ENCODE peak calls at places on chromosomes 3 and 15, in four cellular contexts. N is Calu3, Y is WTC11, O is uterus. X is an unnamed sample.

GRCh38 chr3:161305095-161305991 is 66.0 kb downstream of the SPTSSB start:
- DNase-seq in O (no peak), N (peak; percentile 31), Y (no peak), X (no peak)

GRCh38 chr15:48965972-48966371 is 2.3 kb upstream of the SHC4 start:
- DNase-seq in N (peak; percentile 58), Y (no peak), O (no peak), X (no peak)

GRCh38 chr15:26260517-26261133 is 397.5 kb upstream of the ATP10A start:
- DNase-seq in N (peak; percentile 1), Y (peak; percentile 71), O (no peak), X (peak; percentile 36)

GRCh38 chr3:131502530-131503327 is at the start of gene MRPL3:
- DNase-seq in Y (peak; percentile 84), N (peak; percentile 93), O (peak; percentile 74), X (peak; percentile 36)

GRCh38 chr15:39925112-39925830 is 5.2 kb upstream of the GPR176 start:
- DNase-seq in O (no peak), Y (no peak), N (no peak), X (no peak)

GRCh38 chr3:121998030-121998580 is 23.9 kb downstream of the ILDR1 start:
- DNase-seq in N (no peak), Y (no peak), O (no peak), X (no peak)

GRCh38 chr15:70158309-70158995 is 60.7 kb upstream of the TLE3 start:
- DNase-seq in O (no peak), N (no peak), Y (no peak), X (peak; percentile 55)

GRCh38 chr3:63344676-63345075 is 66.6 kb downstream of the SYNPR start:
- DNase-seq in O (no peak), Y (peak; percentile 29), N (peak; percentile 47), X (no peak)

GRCh38 chr3:170410428-170411029 is 8.1 kb upstream of the CLDN11 start:
- DNase-seq in Y (no peak), O (no peak), N (peak; percentile 41), X (no peak)

GRCh38 chr3:34878488-34878887 is 760.8 kb upstream of the ARPP21 start:
- DNase-seq in Y (no peak), N (no peak), O (no peak), X (no peak)

GRCh38 chr3:52429779-52430415 is 15.0 kb downstream of the SEMA3G start:
- DNase-seq in Y (no peak), O (peak; percentile 20), N (no peak), X (no peak)

GRCh38 chr3:119170821-119171220 is 2.6 kb upstream of the UPK1B start:
- DNase-seq in Y (no peak), O (no peak), N (no peak), X (no peak)

GRCh38 chr15:74752486-74753395 is 4.1 kb downstream of the CYP1A2 start:
- DNase-seq in Y (no peak), N (no peak), O (no peak), X (no peak)

GRCh38 chr3:151168269-151169094 is 34.5 kb downstream of the GPR171 start:
- DNase-seq in N (peak; percentile 92), Y (peak; percentile 81), O (peak; percentile 56), X (no peak)

GRCh38 chr3:173066044-173066679 is 74.9 kb downstream of the SPATA16 start:
- DNase-seq in Y (no peak), O (no peak), N (no peak), X (no peak)

GRCh38 chr3:127686512-127686894 is 13.8 kb downstream of the ABTB1 start:
- DNase-seq in Y (no peak), O (no peak), N (no peak), X (no peak)

GRCh38 chr15:91866971-91867372 is 13.5 kb downstream of the SLCO3A1 start:
- DNase-seq in N (peak; percentile 41), Y (no peak), O (peak; percentile 36), X (no peak)

GRCh38 chr3:27557411-27557810 is 73.2 kb upstream of the SLC4A7 start:
- DNase-seq in O (no peak), N (no peak), Y (no peak), X (no peak)

GRCh38 chr3:129063841-129064482 is 3.4 kb downstream of the GP9 start:
- DNase-seq in Y (no peak), N (no peak), O (no peak), X (no peak)

GRCh38 chr15:39914977-39915376 is 5.1 kb downstream of the GPR176 start:
- DNase-seq in O (no peak), N (no peak), Y (no peak), X (no peak)

GRCh38 chr15:41001524-41001923 is 48.3 kb downstream of the CHAC1 start:
- DNase-seq in N (no peak), Y (no peak), O (no peak), X (no peak)

GRCh38 chr15:70375006-70375409 is 277.3 kb upstream of the TLE3 start:
- DNase-seq in N (peak; percentile 34), O (peak; percentile 67), Y (no peak), X (no peak)

GRCh38 chr3:169512991-169513390 is 150.5 kb downstream of the MECOM start:
- DNase-seq in O (no peak), Y (no peak), N (no peak), X (no peak)

GRCh38 chr3:98528474-98529346 is 3.1 kb upstream of the GPR15 start:
- DNase-seq in O (no peak), Y (no peak), N (no peak), X (no peak)

GRCh38 chr3:194194051-194194756 is 58.3 kb downstream of the HES1 start:
- DNase-seq in Y (no peak), N (no peak), O (no peak), X (no peak)

GRCh38 chr3:50671331-50671730 is 3.4 kb upstream of the DOCK3 start:
- DNase-seq in O (no peak), N (no peak), Y (no peak), X (no peak)

GRCh38 chr3:147371141-147371540 is 35.2 kb downstream of the ZIC4 start:
- DNase-seq in N (no peak), Y (no peak), O (no peak), X (no peak)

GRCh38 chr15:94584833-94585244 is 353.5 kb downstream of the MCTP2 start:
- DNase-seq in N (no peak), Y (no peak), O (peak; percentile 18), X (no peak)

GRCh38 chr15:31278544-31279220 is 48.0 kb upstream of the KLF13 start:
- DNase-seq in O (peak; percentile 9), N (no peak), Y (peak; percentile 6), X (no peak)

GRCh38 chr3:13651057-13651400 is 102.1 kb downstream of the FBLN2 start:
- DNase-seq in O (no peak), N (no peak), Y (no peak), X (no peak)

GRCh38 chr3:133274477-133274876 is 125.4 kb upstream of the BFSP2 start:
- DNase-seq in N (no peak), Y (no peak), O (no peak), X (no peak)

GRCh38 chr3:140456974-140457373 is 220.9 kb upstream of the TRIM42 start:
- DNase-seq in O (no peak), N (no peak), Y (no peak), X (no peak)

GRCh38 chr3:192833177-192833890 is 84.3 kb downstream of the MB21D2 start:
- DNase-seq in N (no peak), Y (no peak), O (no peak), X (no peak)

GRCh38 chr15:59401810-59402569 is 29.3 kb upstream of the MYO1E start:
- DNase-seq in O (no peak), Y (no peak), N (no peak), X (no peak)

GRCh38 chr3:70647094-70647493 is 334.7 kb upstream of the MDFIC2 start:
- DNase-seq in N (no peak), Y (no peak), O (no peak), X (no peak)

GRCh38 chr15:68053701-68053996 is 466 bp upstream of the PIAS1 start:
- DNase-seq in N (no peak), O (no peak), Y (no peak), X (no peak)

GRCh38 chr15:68051907-68052306 is 2.2 kb upstream of the PIAS1 start:
- DNase-seq in N (no peak), Y (no peak), O (no peak), X (no peak)

GRCh38 chr15:68053001-68053400 is 1.1 kb upstream of the PIAS1 start:
- DNase-seq in N (no peak), Y (no peak), O (no peak), X (no peak)

GRCh38 chr15:68052431-68052830 is 1.7 kb upstream of the PIAS1 start:
- DNase-seq in N (no peak), Y (no peak), O (no peak), X (no peak)

GRCh38 chr15:68051109-68051508 is 3.0 kb upstream of the PIAS1 start:
- DNase-seq in Y (no peak), O (no peak), N (no peak), X (no peak)
- TF ChIP-seq CTCF in Y (no peak), O (no peak), N (no peak), X (no peak)

GRCh38 chr15:29018406-29018805 is 132.6 kb downstream of the APBA2 start:
- DNase-seq in N (no peak), Y (peak; percentile 68), O (no peak), X (no peak)
- TF ChIP-seq CTCF in N (no peak), Y (no peak), O (no peak), X (no peak)

GRCh38 chr15:55824857-55825613 is 82.1 kb upstream of the PRTG start:
- DNase-seq in Y (peak; percentile 17), N (no peak), O (no peak), X (no peak)
- TF ChIP-seq CTCF in Y (no peak), N (no peak), O (no peak), X (peak; percentile 31)

GRCh38 chr15:47737424-47737823 is 20.1 kb downstream of the SEMA6D start:
- DNase-seq in O (no peak), N (no peak), Y (no peak), X (no peak)
- TF ChIP-seq CTCF in O (no peak), N (no peak), Y (no peak), X (no peak)

GRCh38 chr3:195226900-195227447 is 44.0 kb downstream of the XXYLT1 start:
- DNase-seq in O (peak; percentile 15), Y (no peak), N (no peak), X (no peak)
- TF ChIP-seq CTCF in O (no peak), Y (no peak), N (no peak), X (peak; percentile 28)

GRCh38 chr3:116179091-116179490 is 266.2 kb downstream of the LSAMP start:
- DNase-seq in Y (no peak), O (no peak), N (no peak), X (no peak)
- TF ChIP-seq CTCF in Y (no peak), O (no peak), N (no peak), X (no peak)